ENCODE peak calls at places on chromosomes 6 and 20, in four cellular contexts. B is GM06990, D is NCI-H2029 treated with DMSO at 0.1 percent for 48 hours, A is fibroblast of lung. I is an unnamed sample.
A peak's percentile ranks its signal among the peaks of the same experiment; 100 is the strongest.

GRCh38 chr6:170086639-170087420 is 204.0 kb downstream of the DLL1 start:
- DNase-seq in B (no peak), A (no peak), D (no peak), I (no peak)

GRCh38 chr6:104527761-104528415 is 331.8 kb downstream of the HACE1 start:
- DNase-seq in B (no peak), D (no peak), A (peak; percentile 25), I (no peak)

GRCh38 chr6:92847988-92848387 is 571.4 kb downstream of the EPHA7 start:
- DNase-seq in B (no peak), A (no peak), D (no peak), I (no peak)

GRCh38 chr20:3242167-3242692 is 3.2 kb upstream of the SLC4A11 start:
- DNase-seq in D (no peak), A (no peak), B (no peak), I (no peak)

GRCh38 chr6:103264020-103264419 is 1595.7 kb downstream of the HACE1 start:
- DNase-seq in D (no peak), B (no peak), A (no peak), I (no peak)

GRCh38 chr20:51037499-51038110 is 14.7 kb upstream of the KCNG1 start:
- DNase-seq in A (no peak), B (no peak), D (no peak), I (no peak)

GRCh38 chr6:104705095-104705707 is 154.5 kb downstream of the HACE1 start:
- DNase-seq in B (no peak), A (peak; percentile 89), D (no peak), I (no peak)

GRCh38 chr20:62437985-62438384 is 10.6 kb upstream of the RBBP8NL start:
- DNase-seq in B (no peak), D (peak; percentile 60), A (no peak), I (peak; percentile 88)

GRCh38 chr20:62708591-62709536 is at the start of gene NTSR1:
- DNase-seq in D (no peak), B (no peak), A (peak; percentile 9), I (no peak)

GRCh38 chr6:170038251-170038650 is 252.6 kb downstream of the DLL1 start:
- DNase-seq in A (no peak), B (no peak), D (no peak), I (no peak)

GRCh38 chr20:16505894-16506293 is 67.4 kb downstream of the KIF16B start:
- DNase-seq in D (no peak), B (peak; percentile 18), A (no peak), I (no peak)

GRCh38 chr6:148037496-148037895 is 305.1 kb upstream of the SASH1 start:
- DNase-seq in D (no peak), A (peak; percentile 21), B (no peak), I (no peak)

GRCh38 chr6:104606361-104606760 is 253.4 kb downstream of the HACE1 start:
- DNase-seq in D (peak; percentile 60), B (no peak), A (no peak), I (no peak)

GRCh38 chr6:37783025-37783825 is 36.3 kb upstream of the ZFAND3 start:
- DNase-seq in A (peak; percentile 41), B (peak; percentile 35), D (no peak), I (peak; percentile 88)

GRCh38 chr20:48604936-48605335 is 222.9 kb downstream of the PREX1 start:
- DNase-seq in B (no peak), A (no peak), D (no peak), I (no peak)

GRCh38 chr20:17875106-17875980 is 93.3 kb downstream of the SNX5 start:
- DNase-seq in A (peak; percentile 83), D (no peak), B (no peak), I (no peak)

GRCh38 chr6:99032396-99032795 is 84.7 kb upstream of the FBXL4 start:
- DNase-seq in B (no peak), D (peak; percentile 59), A (no peak), I (no peak)

GRCh38 chr6:53074347-53074746 is 9.1 kb downstream of the FBXO9 start:
- DNase-seq in B (no peak), A (no peak), D (no peak), I (no peak)

GRCh38 chr20:32482251-32483220 is 102.6 kb downstream of the NOL4L start:
- DNase-seq in A (peak; percentile 35), B (no peak), D (no peak), I (no peak)

GRCh38 chr20:50048420-50049166 is 64.4 kb downstream of the UBE2V1 start:
- DNase-seq in D (no peak), A (peak; percentile 59), B (no peak), I (no peak)

GRCh38 chr20:40276291-40276690 is 412.7 kb downstream of the MAFB start:
- DNase-seq in A (no peak), D (no peak), B (no peak), I (no peak)

GRCh38 chr6:68235192-68235812 is 399.8 kb upstream of the ADGRB3 start:
- DNase-seq in D (no peak), A (peak; percentile 59), B (no peak), I (no peak)

GRCh38 chr20:62647521-62648317 is 5.4 kb downstream of the SLCO4A1 start:
- DNase-seq in B (no peak), A (no peak), D (no peak), I (no peak)

GRCh38 chr6:165922309-165922794 is 245.3 kb downstream of the TBXT start:
- DNase-seq in B (no peak), A (peak; percentile 35), D (no peak), I (no peak)

GRCh38 chr6:20885076-20885475 is 350.8 kb downstream of the CDKAL1 start:
- DNase-seq in A (no peak), B (no peak), D (no peak), I (no peak)

GRCh38 chr6:40350193-40350941 is 236.8 kb downstream of the LRFN2 start:
- DNase-seq in B (no peak), A (no peak), D (no peak), I (no peak)

GRCh38 chr6:73050706-73051105 is 174.6 kb downstream of the KHDC1L start:
- DNase-seq in A (no peak), D (no peak), B (no peak), I (no peak)

GRCh38 chr6:20234136-20234535 is 21.9 kb upstream of the MBOAT1 start:
- DNase-seq in B (no peak), A (no peak), D (no peak), I (no peak)

GRCh38 chr6:166027761-166028160 is 139.9 kb downstream of the TBXT start:
- DNase-seq in B (no peak), A (peak; percentile 57), D (no peak), I (no peak)

GRCh38 chr6:157304840-157305675 is 18.3 kb downstream of the TMEM242 start:
- DNase-seq in B (no peak), D (no peak), A (peak; percentile 57), I (no peak)

GRCh38 chr6:45423111-45423900 is 45.6 kb upstream of the SUPT3H start:
- DNase-seq in B (no peak), D (no peak), A (peak; percentile 30), I (no peak)